ENCODE peak calls at places on chromosomes 3 and 15, in four cellular contexts. P is fibroblast of mammary gland, G is endothelial cell of umbilical vein, J is astrocyte. H is an unnamed sample.

GRCh38 chr3:153889905-153890334 is 231.3 kb upstream of the ARHGEF26 start:
- DNase-seq in P (no peak), G (no peak), J (no peak), H (no peak)

GRCh38 chr15:85770014-85770721 is 24.6 kb downstream of the KLHL25 start:
- DNase-seq in P (no peak), G (no peak), J (no peak), H (peak)

GRCh38 chr3:121894191-121894990 is at the start of gene SLC15A2:
- DNase-seq in P (no peak), G (peak), J (peak), H (no peak)

GRCh38 chr3:124635169-124635539 is 95.1 kb upstream of the UMPS start:
- DNase-seq in P (no peak), G (no peak), J (no peak), H (no peak)

GRCh38 chr15:83164409-83165404 is 42.9 kb downstream of the HDGFL3 start:
- DNase-seq in P (peak), G (peak), J (peak), H (peak)

GRCh38 chr3:15633766-15634588 is 32.4 kb downstream of the BTD start:
- DNase-seq in P (peak), G (peak), J (peak), H (no peak)

GRCh38 chr15:58401276-58401675 is 30.5 kb upstream of the LIPC start:
- DNase-seq in P (no peak), G (no peak), J (no peak), H (no peak)

GRCh38 chr15:89361451-89362202 is 27.0 kb upstream of the POLG start:
- DNase-seq in P (peak), G (peak), J (peak), H (peak)

GRCh38 chr15:60840306-60840702 is 361.4 kb upstream of the ICE2 start:
- DNase-seq in P (peak), G (peak), J (peak), H (no peak)

GRCh38 chr3:114624047-114624445 is 330.2 kb downstream of the TIGIT start:
- DNase-seq in P (peak), G (peak), J (peak), H (no peak)

GRCh38 chr3:29486087-29486486 is 205.2 kb downstream of the RBMS3 start:
- DNase-seq in P (peak), G (no peak), J (peak), H (peak)

GRCh38 chr3:63908081-63908736 is 4.0 kb downstream of the SCAANT1 start:
- DNase-seq in P (peak), G (peak), J (no peak), H (no peak)

GRCh38 chr3:195012100-195012499 is 258.9 kb downstream of the XXYLT1 start:
- DNase-seq in P (no peak), G (no peak), J (no peak), H (no peak)

GRCh38 chr3:197595470-197596185 is 39.9 kb upstream of the BDH1 start:
- DNase-seq in P (no peak), G (no peak), J (no peak), H (no peak)

GRCh38 chr3:66450389-66451022 is 50.3 kb downstream of the LRIG1 start:
- DNase-seq in P (peak), G (peak), J (peak), H (peak)

GRCh38 chr15:24898715-24899278 is 56.0 kb upstream of the SNRPN start:
- DNase-seq in P (no peak), G (no peak), J (no peak), H (no peak)

GRCh38 chr3:69855436-69856162 is 116.3 kb downstream of the MITF start:
- DNase-seq in P (peak), G (peak), J (peak), H (peak)

DNA sequence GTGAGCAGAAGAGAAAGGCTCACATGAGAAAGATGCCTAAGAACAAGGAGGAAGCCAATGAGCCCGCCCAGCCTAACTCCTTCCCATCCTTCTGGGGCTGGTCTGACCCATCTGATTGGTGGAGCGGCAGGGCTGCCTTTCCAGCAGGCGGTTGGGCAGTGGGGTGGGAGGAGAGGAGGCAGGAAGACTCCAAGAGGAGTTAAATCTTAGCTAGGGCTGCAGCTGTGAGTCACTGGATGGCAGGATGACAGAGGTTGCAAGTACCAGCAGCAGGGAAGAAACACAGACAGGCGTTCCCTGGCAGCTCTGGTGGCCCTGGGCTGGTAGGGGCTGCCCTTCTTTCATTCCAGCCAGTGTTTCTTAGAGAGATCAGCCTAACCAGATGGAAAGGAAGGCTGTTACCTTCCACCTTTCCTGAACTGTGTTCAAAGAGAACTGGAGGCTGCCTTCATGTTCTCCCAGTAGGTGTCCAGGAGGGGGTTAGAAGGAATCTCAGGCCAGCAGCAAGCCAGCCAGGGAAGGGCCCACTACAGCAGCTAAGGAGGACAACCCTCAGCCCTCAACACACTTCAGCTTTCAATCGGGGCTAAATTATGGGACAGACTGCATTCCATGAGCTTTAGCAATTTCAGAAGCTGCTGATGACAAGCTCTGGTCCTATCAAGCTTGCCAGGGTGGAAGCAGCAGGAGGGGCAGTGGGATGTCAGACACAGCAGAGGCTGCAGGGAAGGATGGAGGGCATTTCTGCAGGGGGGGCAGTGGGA is 50.3 kb downstream of the CHSY1 start:
- DNase-seq in P (peak), G (peak), J (peak), H (peak)
- H3K4me3 ChIP-seq in P (peak), G (no peak), J (peak), H (no peak)

GRCh38 chr3:94429517-94429916 is 366.7 kb downstream of the NSUN3 start:
- DNase-seq in P (peak), G (no peak), J (no peak), H (peak)

GRCh38 chr3:94431831-94432230 is 369.0 kb downstream of the NSUN3 start:
- DNase-seq in P (no peak), G (no peak), J (no peak), H (no peak)

DNA sequence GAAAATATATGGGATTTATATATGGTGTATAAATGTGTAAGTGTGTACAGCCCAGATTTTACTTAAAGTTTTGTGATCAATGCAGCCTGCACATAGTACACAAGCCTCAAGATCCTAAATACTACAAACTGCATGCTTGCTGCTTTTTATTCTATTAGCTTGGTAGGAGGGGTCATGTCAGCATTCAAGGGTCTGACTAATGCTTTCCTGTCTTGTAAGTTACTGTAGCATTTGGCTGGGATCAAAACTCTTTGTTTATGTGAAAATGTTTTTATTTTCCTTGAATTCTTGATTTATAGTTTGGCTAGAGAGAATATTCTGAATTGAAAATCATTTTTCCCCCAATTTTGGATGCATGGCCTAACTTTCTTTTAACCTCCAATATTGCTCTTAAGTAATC is 370.9 kb downstream of the NSUN3 start:
- DNase-seq in P (no peak), G (peak), J (peak), H (no peak)
- TF ChIP-seq CTCF in P (no peak), G (no peak), J (no peak), H (no peak)

DNA sequence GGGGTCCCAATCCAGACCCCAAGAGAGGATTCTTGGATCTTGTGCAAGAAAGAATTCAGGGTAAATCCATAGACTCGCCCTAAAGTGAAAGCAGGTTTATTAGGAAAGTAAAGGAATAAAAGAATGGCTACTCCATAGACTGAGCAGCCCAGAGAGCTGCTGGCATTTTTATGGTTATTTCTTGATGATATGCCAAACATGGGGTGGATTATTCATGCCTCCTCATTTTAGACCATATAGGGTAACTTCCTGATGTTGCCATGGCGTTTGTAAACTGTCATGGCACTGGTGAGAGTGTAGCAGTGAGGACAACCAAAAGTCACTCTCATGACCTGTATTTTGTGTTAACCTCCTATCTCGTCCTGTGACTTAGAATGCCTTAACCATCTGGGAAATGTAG is 142.2 kb downstream of the DOCK3 start:
- DNase-seq in P (no peak), G (no peak), J (no peak), H (no peak)
- H3K4me3 ChIP-seq in P (no peak), G (no peak), J (no peak), H (no peak)

GRCh38 chr3:30747771-30748281 is 141.4 kb downstream of the TGFBR2 start:
- DNase-seq in P (peak), G (peak), J (peak), H (peak)
- TF ChIP-seq CTCF in P (peak), G (peak), J (peak), H (peak)

GRCh38 chr3:17913349-17913748 is 170.9 kb upstream of the TBC1D5 start:
- DNase-seq in P (no peak), G (no peak), J (no peak), H (no peak)
- H3K4me3 ChIP-seq in P (no peak), G (no peak), J (no peak), H (no peak)

GRCh38 chr3:28476194-28476593 is 127.6 kb upstream of the AZI2 start:
- DNase-seq in P (peak), G (peak), J (peak), H (peak)
- TF ChIP-seq CTCF in P (peak), G (peak), J (peak), H (peak)

GRCh38 chr3:192607798-192608197 is 119.5 kb downstream of the FGF12 start:
- DNase-seq in P (no peak), G (no peak), J (no peak), H (no peak)
- H3K4me3 ChIP-seq in P (no peak), G (no peak), J (no peak), H (no peak)